ENCODE peak calls at places on chromosomes 13 and 19, in ten cellular contexts. One of them, this sample, is unnamed.

GRCh38 chr13:75670496-75670895 is 34.4 kb downstream of the LMO7 start:
- DNase-seq in HL-60: no peak
- DNase-seq in GM23338: no peak
- DNase-seq in uterus: no peak
- DNase-seq in thoracic aorta: no peak
- DNase-seq in body of pancreas: no peak
- DNase-seq in heart left ventricle: no peak
- DNase-seq in stomach: no peak
- DNase-seq in transverse colon: no peak
- DNase-seq in PC-9: no peak
- DNase-seq in this sample: no peak

GRCh38 chr13:49776871-49777270 is 15.6 kb downstream of the KPNA3 start:
- DNase-seq in HL-60: no peak
- DNase-seq in GM23338: no peak
- DNase-seq in uterus: no peak
- DNase-seq in thoracic aorta: no peak
- DNase-seq in body of pancreas: no peak
- DNase-seq in heart left ventricle: no peak
- DNase-seq in stomach: no peak
- DNase-seq in transverse colon: no peak
- DNase-seq in PC-9: no peak
- DNase-seq in this sample: no peak

GRCh38 chr19:44605547-44605946 is 7.8 kb upstream of the IGSF23 start:
- DNase-seq in HL-60: no peak
- DNase-seq in GM23338: no peak
- DNase-seq in uterus: no peak
- DNase-seq in thoracic aorta: no peak
- DNase-seq in body of pancreas: no peak
- DNase-seq in heart left ventricle: no peak
- DNase-seq in stomach: no peak
- DNase-seq in transverse colon: no peak
- DNase-seq in PC-9: no peak
- DNase-seq in this sample: no peak

GRCh38 chr13:46852168-46852567 is 44.7 kb downstream of the HTR2A start:
- DNase-seq in HL-60: no peak
- DNase-seq in GM23338: no peak
- DNase-seq in uterus: no peak
- DNase-seq in thoracic aorta: no peak
- DNase-seq in body of pancreas: no peak
- DNase-seq in heart left ventricle: no peak
- DNase-seq in stomach: no peak
- DNase-seq in transverse colon: no peak
- DNase-seq in PC-9: no peak
- DNase-seq in this sample: no peak

GRCh38 chr13:113907637-113908617 is 44.1 kb upstream of the GAS6 start:
- DNase-seq in HL-60: no peak
- DNase-seq in GM23338: no peak
- DNase-seq in uterus: peak; percentile 50
- DNase-seq in thoracic aorta: no peak
- DNase-seq in body of pancreas: peak; percentile 51
- DNase-seq in heart left ventricle: no peak
- DNase-seq in stomach: peak; percentile 25
- DNase-seq in transverse colon: peak; percentile 36
- DNase-seq in PC-9: no peak
- DNase-seq in this sample: no peak

GRCh38 chr13:38703255-38703654 is 16.4 kb downstream of the FREM2 start:
- DNase-seq in HL-60: no peak
- DNase-seq in GM23338: no peak
- DNase-seq in uterus: no peak
- DNase-seq in thoracic aorta: no peak
- DNase-seq in body of pancreas: no peak
- DNase-seq in heart left ventricle: no peak
- DNase-seq in stomach: no peak
- DNase-seq in transverse colon: no peak
- DNase-seq in PC-9: no peak
- DNase-seq in this sample: no peak

GRCh38 chr19:42324655-42325307 is 654 bp upstream of the MEGF8 start:
- DNase-seq in HL-60: no peak
- DNase-seq in GM23338: no peak
- DNase-seq in uterus: peak; percentile 33
- DNase-seq in thoracic aorta: no peak
- DNase-seq in body of pancreas: no peak
- DNase-seq in heart left ventricle: no peak
- DNase-seq in stomach: no peak
- DNase-seq in transverse colon: peak; percentile 22
- DNase-seq in PC-9: no peak
- DNase-seq in this sample: no peak

GRCh38 chr13:22210134-22210930 is 539.5 kb downstream of the FGF9 start:
- DNase-seq in HL-60: no peak
- DNase-seq in GM23338: peak; percentile 48
- DNase-seq in uterus: no peak
- DNase-seq in thoracic aorta: no peak
- DNase-seq in body of pancreas: no peak
- DNase-seq in heart left ventricle: no peak
- DNase-seq in stomach: no peak
- DNase-seq in transverse colon: no peak
- DNase-seq in PC-9: no peak
- DNase-seq in this sample: no peak

GRCh38 chr13:106490177-106490576 is 45.3 kb downstream of the EFNB2 start:
- DNase-seq in HL-60: no peak
- DNase-seq in GM23338: no peak
- DNase-seq in uterus: no peak
- DNase-seq in thoracic aorta: no peak
- DNase-seq in body of pancreas: no peak
- DNase-seq in heart left ventricle: no peak
- DNase-seq in stomach: no peak
- DNase-seq in transverse colon: no peak
- DNase-seq in PC-9: no peak
- DNase-seq in this sample: no peak

GRCh38 chr19:893775-894090 is 449 bp downstream of the RNU6-9 start:
- DNase-seq in HL-60: no peak
- DNase-seq in GM23338: no peak
- DNase-seq in uterus: no peak
- DNase-seq in thoracic aorta: no peak
- DNase-seq in body of pancreas: no peak
- DNase-seq in heart left ventricle: no peak
- DNase-seq in stomach: no peak
- DNase-seq in transverse colon: no peak
- DNase-seq in PC-9: no peak
- DNase-seq in this sample: no peak

GRCh38 chr13:93116809-93117208 is 109.8 kb upstream of the GPC6 start:
- DNase-seq in HL-60: no peak
- DNase-seq in GM23338: peak; percentile 30
- DNase-seq in uterus: no peak
- DNase-seq in thoracic aorta: no peak
- DNase-seq in body of pancreas: no peak
- DNase-seq in heart left ventricle: no peak
- DNase-seq in stomach: no peak
- DNase-seq in transverse colon: no peak
- DNase-seq in PC-9: no peak
- DNase-seq in this sample: no peak

GRCh38 chr19:38012290-38012689 is 105.3 kb downstream of the SIPA1L3 start:
- DNase-seq in HL-60: no peak
- DNase-seq in GM23338: peak; percentile 30
- DNase-seq in uterus: no peak
- DNase-seq in thoracic aorta: no peak
- DNase-seq in body of pancreas: no peak
- DNase-seq in heart left ventricle: no peak
- DNase-seq in stomach: no peak
- DNase-seq in transverse colon: no peak
- DNase-seq in PC-9: no peak
- DNase-seq in this sample: no peak
- H3K27ac ChIP-seq in HL-60: no peak overlapping the region
- H3K27ac ChIP-seq in GM23338: peak overlapping the region; percentile 74
- H3K27ac ChIP-seq in uterus: no peak overlapping the region
- H3K27ac ChIP-seq in thoracic aorta: no peak overlapping the region
- H3K27ac ChIP-seq in body of pancreas: no peak overlapping the region
- H3K27ac ChIP-seq in heart left ventricle: no peak overlapping the region
- H3K27ac ChIP-seq in stomach: no peak overlapping the region
- H3K27ac ChIP-seq in transverse colon: no peak overlapping the region
- H3K27ac ChIP-seq in PC-9: no peak overlapping the region
- H3K27ac ChIP-seq in this sample: peak overlapping the region; percentile 75

DNA sequence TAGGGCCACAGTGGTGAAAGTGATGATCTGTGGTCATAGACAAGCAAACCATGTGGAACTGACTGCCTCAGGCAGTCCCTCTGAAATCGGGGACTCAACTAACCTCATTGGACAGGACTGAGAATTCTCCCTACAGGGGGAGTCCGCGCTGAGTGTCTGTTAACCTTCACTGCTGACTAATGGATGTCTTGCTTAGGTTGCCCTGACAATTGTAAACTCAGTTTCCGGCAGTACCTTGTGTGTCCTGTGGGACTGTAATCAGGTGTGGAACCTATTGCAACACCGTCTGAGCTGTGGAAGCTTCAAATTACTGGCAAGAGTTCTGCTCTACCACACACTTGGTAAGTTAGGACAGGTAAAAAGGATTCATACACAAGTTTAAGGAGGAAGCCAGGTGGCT is 21.8 kb downstream of the ZNF77 start:
- DNase-seq in HL-60: no peak
- DNase-seq in GM23338: peak; percentile 73
- DNase-seq in uterus: no peak
- DNase-seq in thoracic aorta: no peak
- DNase-seq in body of pancreas: peak; percentile 80
- DNase-seq in heart left ventricle: no peak
- DNase-seq in stomach: no peak
- DNase-seq in transverse colon: no peak
- DNase-seq in PC-9: no peak
- DNase-seq in this sample: no peak
- H3K27ac ChIP-seq in HL-60: no peak overlapping the region
- H3K27ac ChIP-seq in GM23338: no peak overlapping the region
- H3K27ac ChIP-seq in uterus: peak overlapping the region; percentile 36
- H3K27ac ChIP-seq in thoracic aorta: no peak overlapping the region
- H3K27ac ChIP-seq in body of pancreas: peak overlapping the region; percentile 71
- H3K27ac ChIP-seq in heart left ventricle: no peak overlapping the region
- H3K27ac ChIP-seq in stomach: no peak overlapping the region
- H3K27ac ChIP-seq in transverse colon: no peak overlapping the region
- H3K27ac ChIP-seq in PC-9: no peak overlapping the region
- H3K27ac ChIP-seq in this sample: no peak overlapping the region

GRCh38 chr13:101626925-101627555 is 174.6 kb downstream of the ITGBL1 start:
- DNase-seq in HL-60: no peak
- DNase-seq in GM23338: no peak
- DNase-seq in uterus: no peak
- DNase-seq in thoracic aorta: no peak
- DNase-seq in body of pancreas: no peak
- DNase-seq in heart left ventricle: no peak
- DNase-seq in stomach: no peak
- DNase-seq in transverse colon: no peak
- DNase-seq in PC-9: no peak
- DNase-seq in this sample: no peak
- H3K27ac ChIP-seq in HL-60: no peak overlapping the region
- H3K27ac ChIP-seq in GM23338: no peak overlapping the region
- H3K27ac ChIP-seq in uterus: no peak overlapping the region
- H3K27ac ChIP-seq in thoracic aorta: peak overlapping the region; percentile 70
- H3K27ac ChIP-seq in body of pancreas: no peak overlapping the region
- H3K27ac ChIP-seq in heart left ventricle: peak overlapping the region; percentile 77
- H3K27ac ChIP-seq in stomach: no peak overlapping the region
- H3K27ac ChIP-seq in transverse colon: no peak overlapping the region
- H3K27ac ChIP-seq in PC-9: no peak overlapping the region
- H3K27ac ChIP-seq in this sample: no peak overlapping the region

GRCh38 chr19:34816708-34817107 is 43.7 kb upstream of the ZNF599 start:
- DNase-seq in HL-60: no peak
- DNase-seq in GM23338: no peak
- DNase-seq in uterus: no peak
- DNase-seq in thoracic aorta: no peak
- DNase-seq in body of pancreas: no peak
- DNase-seq in heart left ventricle: no peak
- DNase-seq in stomach: no peak
- DNase-seq in transverse colon: no peak
- DNase-seq in PC-9: no peak
- DNase-seq in this sample: no peak

GRCh38 chr19:34818270-34818669 is 45.3 kb upstream of the ZNF599 start:
- DNase-seq in HL-60: no peak
- DNase-seq in GM23338: no peak
- DNase-seq in uterus: no peak
- DNase-seq in thoracic aorta: no peak
- DNase-seq in body of pancreas: no peak
- DNase-seq in heart left ventricle: no peak
- DNase-seq in stomach: no peak
- DNase-seq in transverse colon: no peak
- DNase-seq in PC-9: no peak
- DNase-seq in this sample: no peak
- H3K27ac ChIP-seq in HL-60: peak overlapping the region; percentile 28
- H3K27ac ChIP-seq in GM23338: no peak overlapping the region
- H3K27ac ChIP-seq in uterus: no peak overlapping the region
- H3K27ac ChIP-seq in thoracic aorta: no peak overlapping the region
- H3K27ac ChIP-seq in body of pancreas: no peak overlapping the region
- H3K27ac ChIP-seq in heart left ventricle: no peak overlapping the region
- H3K27ac ChIP-seq in stomach: no peak overlapping the region
- H3K27ac ChIP-seq in transverse colon: no peak overlapping the region
- H3K27ac ChIP-seq in PC-9: no peak overlapping the region
- H3K27ac ChIP-seq in this sample: no peak overlapping the region

DNA sequence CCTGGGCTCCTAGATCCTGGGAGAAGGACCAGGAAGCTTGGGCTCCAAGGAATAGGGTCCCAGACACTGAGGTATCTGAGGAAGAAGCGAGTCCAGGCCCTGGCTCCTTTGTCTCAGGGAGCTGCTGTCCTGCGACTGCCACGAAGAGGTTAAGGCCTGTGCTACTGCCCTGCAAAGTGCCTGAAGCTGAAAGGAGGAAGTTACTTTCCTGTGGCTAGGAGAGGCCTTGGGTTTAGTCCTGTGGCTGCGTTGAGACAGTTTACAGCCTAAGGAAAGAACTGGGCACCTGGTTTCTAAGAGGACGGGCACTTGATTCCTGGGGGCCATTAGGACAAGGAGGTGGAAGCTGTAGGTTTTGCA is 2.8 kb downstream of the MYADM start:
- DNase-seq in HL-60: no peak
- DNase-seq in GM23338: no peak
- DNase-seq in uterus: no peak
- DNase-seq in thoracic aorta: no peak
- DNase-seq in body of pancreas: no peak
- DNase-seq in heart left ventricle: no peak
- DNase-seq in stomach: peak; percentile 60
- DNase-seq in transverse colon: peak; percentile 76
- DNase-seq in PC-9: peak; percentile 36
- DNase-seq in this sample: no peak
- H3K27ac ChIP-seq in HL-60: peak overlapping the region; percentile 93
- H3K27ac ChIP-seq in GM23338: peak overlapping the region; percentile 66
- H3K27ac ChIP-seq in uterus: peak overlapping the region; percentile 99
- H3K27ac ChIP-seq in thoracic aorta: peak overlapping the region; percentile 94
- H3K27ac ChIP-seq in body of pancreas: no peak overlapping the region
- H3K27ac ChIP-seq in heart left ventricle: peak overlapping the region; percentile 75
- H3K27ac ChIP-seq in stomach: peak overlapping the region; percentile 59
- H3K27ac ChIP-seq in transverse colon: peak overlapping the region; percentile 97
- H3K27ac ChIP-seq in PC-9: no peak overlapping the region
- H3K27ac ChIP-seq in this sample: peak overlapping the region; percentile 13

DNA sequence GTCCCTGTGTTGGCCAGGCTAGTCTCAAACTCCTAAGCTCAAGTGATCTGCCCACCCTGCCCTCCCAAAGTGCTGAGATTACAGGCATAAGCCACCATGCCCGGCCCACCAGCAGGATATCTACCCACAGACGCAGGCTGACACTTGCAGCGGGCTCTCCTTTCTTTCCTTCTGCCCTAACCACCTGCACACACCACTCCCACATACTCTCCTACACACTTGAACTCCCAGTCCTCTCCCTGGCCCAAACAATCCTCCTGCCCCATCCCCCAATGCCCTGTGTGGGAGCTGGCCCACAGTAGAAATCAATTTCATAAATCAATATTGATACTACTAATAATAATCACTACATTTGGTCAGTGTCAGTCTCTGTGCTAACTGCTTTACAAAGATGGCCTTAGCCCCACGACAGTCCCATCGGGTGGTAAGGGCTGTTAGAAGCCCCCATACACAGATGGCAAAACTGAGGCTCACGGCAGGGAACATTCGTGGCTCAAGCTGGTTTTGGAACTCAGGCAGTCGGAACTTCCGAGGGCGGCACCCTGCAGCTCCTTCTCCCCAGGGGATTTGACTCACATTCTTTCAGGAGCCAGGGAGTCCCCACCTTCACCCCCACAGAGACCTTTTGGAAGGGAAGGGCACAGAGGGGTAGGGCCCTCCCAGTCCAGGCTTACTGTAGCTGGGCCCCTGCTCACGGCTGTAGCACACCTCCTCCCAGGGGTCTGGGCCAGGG is 3.4 kb upstream of the DPF1 start:
- DNase-seq in HL-60: no peak
- DNase-seq in GM23338: no peak
- DNase-seq in uterus: no peak
- DNase-seq in thoracic aorta: no peak
- DNase-seq in body of pancreas: no peak
- DNase-seq in heart left ventricle: no peak
- DNase-seq in stomach: no peak
- DNase-seq in transverse colon: no peak
- DNase-seq in PC-9: no peak
- DNase-seq in this sample: no peak
- H3K27ac ChIP-seq in HL-60: no peak overlapping the region
- H3K27ac ChIP-seq in GM23338: no peak overlapping the region
- H3K27ac ChIP-seq in uterus: no peak overlapping the region
- H3K27ac ChIP-seq in thoracic aorta: no peak overlapping the region
- H3K27ac ChIP-seq in body of pancreas: no peak overlapping the region
- H3K27ac ChIP-seq in heart left ventricle: no peak overlapping the region
- H3K27ac ChIP-seq in stomach: no peak overlapping the region
- H3K27ac ChIP-seq in transverse colon: no peak overlapping the region
- H3K27ac ChIP-seq in PC-9: no peak overlapping the region
- H3K27ac ChIP-seq in this sample: no peak overlapping the region